ENCODE peak calls at places on chromosomes 2 and 18, in ten cellular contexts. G is stomach, E is K562, F is adrenal gland, K is GM12891, J is tibial nerve, R is HepG2, O is endothelial cell of umbilical vein, M is spleen, S is uterus. Y is an unnamed sample.

GRCh38 chr2:24734741-24735140 is 58.5 kb downstream of the PTRHD1 start:
- DNase-seq in G (no peak), E (no peak), F (no peak), K (no peak), J (no peak), R (no peak), O (no peak), M (no peak), S (no peak), Y (no peak)

GRCh38 chr2:171575606-171576005 is 53.3 kb downstream of the CYBRD1 start:
- DNase-seq in G (no peak), E (no peak), F (no peak), K (no peak), J (no peak), R (no peak), O (no peak), M (no peak), S (no peak), Y (no peak)

GRCh38 chr2:236376566-236377244 is 112.5 kb upstream of the ASB18 start:
- DNase-seq in G (peak; percentile 50), E (no peak), F (no peak), K (no peak), J (no peak), R (no peak), O (no peak), M (no peak), S (no peak), Y (no peak)

GRCh38 chr2:130310881-130311280 is 31.8 kb upstream of the IMP4 start:
- DNase-seq in G (no peak), E (no peak), F (no peak), K (no peak), J (no peak), R (no peak), O (no peak), M (no peak), S (no peak), Y (no peak)

GRCh38 chr18:68803371-68803770 is 5.5 kb downstream of the CCDC102B start:
- DNase-seq in G (peak; percentile 36), E (no peak), F (peak; percentile 37), K (no peak), J (peak; percentile 32), R (no peak), O (no peak), M (no peak), S (peak; percentile 49), Y (no peak)

GRCh38 chr2:2466534-2466933 is 135.5 kb upstream of the MYT1L start:
- DNase-seq in G (no peak), E (no peak), F (no peak), K (no peak), J (no peak), R (no peak), O (no peak), M (no peak), S (no peak), Y (no peak)

GRCh38 chr2:231373184-231373583 is 22.3 kb upstream of the B3GNT7 start:
- DNase-seq in G (no peak), E (no peak), F (no peak), K (no peak), J (no peak), R (no peak), O (no peak), M (no peak), S (no peak), Y (no peak)

GRCh38 chr2:67486041-67486796 is 89.1 kb downstream of the ETAA1 start:
- DNase-seq in G (peak; percentile 52), E (no peak), F (peak; percentile 40), K (no peak), J (no peak), R (no peak), O (no peak), M (no peak), S (no peak), Y (peak; percentile 7)

GRCh38 chr18:8519102-8519501 is 90.1 kb upstream of the RAB12 start:
- DNase-seq in G (no peak), E (no peak), F (no peak), K (no peak), J (no peak), R (no peak), O (no peak), M (no peak), S (no peak), Y (no peak)

GRCh38 chr2:240642806-240643092 is 17.5 kb downstream of the GPR35 start:
- DNase-seq in G (no peak), E (no peak), F (no peak), K (no peak), J (no peak), R (no peak), O (no peak), M (no peak), S (no peak), Y (no peak)

GRCh38 chr2:62217421-62217820 is 21.5 kb downstream of the B3GNT2 start:
- DNase-seq in G (no peak), E (no peak), F (no peak), K (no peak), J (no peak), R (no peak), O (no peak), M (no peak), S (no peak), Y (no peak)
- TF ChIP-seq POLR2A in G (no peak), E (no peak), F (no peak), K (no peak), J (no peak), R (no peak), O (no peak), M (no peak), S (no peak), Y (no peak)

DNA sequence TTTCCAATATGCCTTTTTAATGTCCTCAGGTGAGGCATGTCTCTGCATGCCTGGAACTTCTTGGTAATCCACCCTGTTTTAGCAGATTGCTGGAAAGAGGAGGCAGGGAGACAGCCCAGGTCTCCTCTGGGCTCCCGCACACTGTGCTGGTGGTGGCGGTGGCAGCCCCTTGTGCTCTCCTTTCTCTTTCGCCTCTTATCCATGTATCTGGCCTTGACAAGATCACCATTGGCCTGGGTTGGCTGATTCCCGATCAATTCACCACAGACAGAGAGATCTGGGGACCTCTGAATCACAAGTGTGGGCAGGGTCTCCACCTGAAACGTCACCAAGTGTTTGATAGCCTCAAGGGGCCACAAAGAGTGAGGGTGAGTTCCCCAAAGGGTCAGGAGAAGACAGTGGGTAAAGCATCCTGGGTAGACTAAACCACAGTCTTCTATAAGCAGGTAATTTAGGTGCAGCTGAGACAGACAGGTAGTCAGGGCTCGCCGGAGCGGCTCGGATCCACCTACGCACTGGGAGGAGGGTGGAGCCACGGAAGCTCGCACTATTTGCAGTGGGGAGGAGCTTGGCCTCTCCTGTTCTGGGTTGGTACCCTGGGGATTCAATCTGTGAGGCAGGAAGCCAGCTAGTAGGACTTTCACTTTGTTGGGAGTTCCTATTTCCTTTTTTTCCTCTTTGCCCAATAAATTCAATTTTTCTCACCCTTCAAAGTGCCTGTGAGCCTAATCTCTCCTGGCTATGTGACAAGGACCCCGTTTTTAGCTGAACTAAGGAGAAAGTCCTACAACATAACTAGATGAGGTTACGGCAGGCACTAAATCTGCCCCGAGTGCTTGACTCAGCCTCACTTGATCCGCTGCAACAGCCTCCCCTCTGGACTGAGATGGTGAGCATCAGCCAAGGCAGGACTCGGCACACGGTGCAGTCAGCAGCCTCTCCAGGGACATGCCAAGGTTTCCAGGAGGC is 57.6 kb downstream of the SLC4A3 start:
- DNase-seq in G (peak; percentile 73), E (peak; percentile 73), F (peak; percentile 62), K (peak; percentile 42), J (peak; percentile 33), R (peak; percentile 61), O (no peak), M (peak; percentile 84), S (peak; percentile 72), Y (peak; percentile 64)
- TF ChIP-seq POLR2A in G (no peak), E (peak; percentile 66), F (no peak), K (no peak), J (no peak), R (no peak), O (no peak), M (no peak), S (no peak), Y (peak; percentile 46)

GRCh38 chr2:237483018-237483731 is 3.9 kb upstream of the MLPH start:
- DNase-seq in G (peak; percentile 74), E (no peak), F (no peak), K (no peak), J (no peak), R (no peak), O (peak; percentile 26), M (peak; percentile 21), S (no peak), Y (no peak)
- TF ChIP-seq POLR2A in G (peak; percentile 49), E (no peak), F (no peak), K (no peak), J (no peak), R (no peak), O (no peak), M (no peak), S (no peak), Y (no peak)

GRCh38 chr2:10847008-10847407 is 34.4 kb upstream of the PDIA6 start:
- DNase-seq in G (no peak), E (no peak), F (no peak), K (no peak), J (no peak), R (no peak), O (no peak), M (no peak), S (no peak), Y (no peak)

GRCh38 chr2:10845640-10846039 is 33.1 kb upstream of the PDIA6 start:
- DNase-seq in G (no peak), E (no peak), F (no peak), K (no peak), J (no peak), R (no peak), O (no peak), M (no peak), S (no peak), Y (no peak)

GRCh38 chr2:10844083-10844482 is 31.5 kb upstream of the PDIA6 start:
- DNase-seq in G (peak; percentile 91), E (no peak), F (peak; percentile 91), K (no peak), J (no peak), R (no peak), O (peak; percentile 10), M (no peak), S (no peak), Y (peak; percentile 44)

GRCh38 chr2:10842506-10842905 is 29.9 kb upstream of the PDIA6 start:
- DNase-seq in G (no peak), E (no peak), F (no peak), K (no peak), J (no peak), R (no peak), O (no peak), M (no peak), S (no peak), Y (no peak)

GRCh38 chr2:10846110-10846861 is 33.7 kb upstream of the PDIA6 start:
- DNase-seq in G (no peak), E (no peak), F (no peak), K (no peak), J (no peak), R (peak; percentile 71), O (no peak), M (no peak), S (no peak), Y (no peak)
- TF ChIP-seq POLR2A in G (no peak), E (no peak), F (no peak), K (no peak), J (no peak), R (no peak), O (no peak), M (no peak), S (no peak), Y (no peak)

GRCh38 chr2:85584354-85584856 is at the start of gene VAMP5:
- DNase-seq in G (peak; percentile 53), E (no peak), F (peak; percentile 39), K (peak; percentile 77), J (no peak), R (peak; percentile 79), O (peak; percentile 44), M (peak; percentile 90), S (peak; percentile 56), Y (no peak)
- TF ChIP-seq POLR2A in G (no peak), E (no peak), F (peak; percentile 52), K (no peak), J (no peak), R (no peak), O (no peak), M (peak; percentile 9), S (peak; percentile 30), Y (peak; percentile 63)

Y was measured in H54.